ENCODE peak calls at places on chromosomes 12 and 14, in five cellular contexts. R, C, M, D and A are unnamed samples.

GRCh38 chr12:92654929-92655328 is 47.9 kb upstream of the PLEKHG7 start:
- DNase-seq in C (no peak), R (no peak), D (no peak), M (no peak), A (no peak)

GRCh38 chr12:51320695-51321320 is 3.2 kb downstream of the BIN2 start:
- DNase-seq in R (no peak), C (no peak), M (no peak), D (no peak), A (no peak)

GRCh38 chr12:13911756-13912554 is 69.4 kb downstream of the GRIN2B start:
- DNase-seq in C (no peak), M (no peak), D (no peak), R (no peak), A (no peak)

GRCh38 chr14:105951399-105951798 is 425.0 kb downstream of the TMEM121 start:
- DNase-seq in D (no peak), C (no peak), R (no peak), M (no peak), A (no peak)

GRCh38 chr14:28761438-28762289 is 4.9 kb upstream of the FOXG1 start:
- DNase-seq in R (no peak), D (no peak), C (no peak), M (no peak), A (no peak)

GRCh38 chr12:44654641-44655625 is 221.2 kb downstream of the NELL2 start:
- DNase-seq in D (no peak), C (no peak), M (no peak), R (no peak), A (no peak)

GRCh38 chr12:66803972-66804371 is 125.1 kb upstream of the GRIP1 start:
- DNase-seq in C (no peak), M (no peak), D (no peak), R (no peak), A (no peak)

GRCh38 chr14:101732128-101732527 is 29.4 kb upstream of the PPP2R5C start:
- DNase-seq in M (no peak), D (no peak), R (no peak), C (no peak), A (no peak)

GRCh38 chr12:19575307-19576243 is 136.3 kb downstream of the AEBP2 start:
- DNase-seq in D (no peak), C (no peak), M (no peak), R (no peak), A (no peak)

GRCh38 chr12:52814710-52815155 is 817 bp upstream of the KRT4 start:
- DNase-seq in M (no peak), R (no peak), D (no peak), C (no peak), A (no peak)

GRCh38 chr12:23686095-23686494 is 263.4 kb downstream of the SOX5 start:
- DNase-seq in R (no peak), M (no peak), D (no peak), C (no peak), A (no peak)

GRCh38 chr12:107362960-107363359 is 269.6 kb upstream of the CRY1 start:
- DNase-seq in C (no peak), D (no peak), M (no peak), R (no peak), A (no peak)

GRCh38 chr12:22459872-22460490 is 84.4 kb downstream of the C2CD5 start:
- DNase-seq in C (no peak), R (no peak), M (no peak), D (peak; percentile 8), A (no peak)

GRCh38 chr12:18320036-18320617 is 58.8 kb downstream of the PIK3C2G start:
- DNase-seq in R (no peak), C (no peak), D (no peak), M (no peak), A (no peak)

GRCh38 chr12:75710361-75711069 is 199.1 kb upstream of the KRR1 start:
- DNase-seq in M (no peak), R (no peak), D (no peak), C (no peak), A (no peak)